ENCODE peak calls at places on chromosomes 4 and X, in seven cellular contexts. L is uterus, X is SK-N-SH, Q is K562, K is ovary, T is astrocyte, C is PC-3. Z is an unnamed sample.

GRCh38 chr4:172892300-172892699 is 276.3 kb upstream of the GALNT7 start:
- DNase-seq in C (peak; percentile 52), K (no peak), Q (peak; percentile 45), L (no peak), X (no peak), T (no peak), Z (peak; percentile 45)

GRCh38 chr4:48944659-48945290 is 38.2 kb upstream of the OCIAD2 start:
- DNase-seq in C (peak; percentile 30), X (peak; percentile 16), T (no peak), L (no peak), Q (peak; percentile 69), K (no peak), Z (peak; percentile 73)

GRCh38 chrX:12065251-12065650 is 73.0 kb upstream of the FRMPD4 start:
- DNase-seq in K (no peak), C (peak; percentile 73), T (peak; percentile 6), X (no peak), L (no peak), Q (peak; percentile 5), Z (peak; percentile 36)

GRCh38 chr4:128006592-128006991 is 41.4 kb downstream of the ABHD18 start:
- DNase-seq in C (no peak), X (no peak), T (peak; percentile 12), L (no peak), Q (no peak), K (no peak), Z (peak; percentile 47)

GRCh38 chrX:37825225-37825842 is 22.0 kb downstream of the DYNLT3 start:
- DNase-seq in C (peak; percentile 61), Q (peak; percentile 51), K (peak; percentile 18), X (peak; percentile 12), T (no peak), L (peak; percentile 13), Z (peak; percentile 23)

GRCh38 chrX:53681661-53682060 is 4.9 kb downstream of the HUWE1 start:
- DNase-seq in C (peak; percentile 19), T (peak; percentile 55), L (no peak), Q (no peak), X (no peak), K (no peak), Z (peak; percentile 65)

GRCh38 chrX:56995271-56995994 is at the start of gene SPIN3:
- DNase-seq in X (peak; percentile 80), C (peak; percentile 86), Q (peak; percentile 85), L (peak; percentile 75), K (peak; percentile 83), T (peak; percentile 61), Z (peak; percentile 55)

GRCh38 chr4:84597450-84597849 is 14.5 kb downstream of the CDS1 start:
- DNase-seq in L (no peak), K (no peak), T (no peak), C (peak; percentile 72), X (no peak), Q (peak; percentile 5), Z (peak; percentile 91)

GRCh38 chr4:41719417-41719816 is 29.1 kb downstream of the PHOX2B start:
- DNase-seq in T (no peak), K (no peak), C (peak; percentile 36), Q (no peak), L (no peak), X (no peak), Z (peak; percentile 70)

GRCh38 chrX:138128025-138128671 is 562.2 kb downstream of the ZIC3 start:
- DNase-seq in X (peak; percentile 28), Q (peak; percentile 34), K (no peak), C (peak; percentile 75), L (no peak), T (peak; percentile 9), Z (peak; percentile 23)

GRCh38 chrX:110692876-110693275 is 102.7 kb downstream of the CHRDL1 start:
- DNase-seq in X (no peak), T (no peak), C (no peak), L (no peak), Q (no peak), K (no peak), Z (no peak)

GRCh38 chrX:54597728-54598127 is 67.7 kb downstream of the GNL3L start:
- DNase-seq in L (no peak), T (no peak), K (no peak), C (no peak), Q (no peak), X (no peak), Z (no peak)

GRCh38 chr4:41212221-41213203 is 1.8 kb downstream of the APBB2 start:
- DNase-seq in X (peak; percentile 55), L (peak; percentile 30), K (no peak), Q (no peak), C (peak; percentile 72), T (peak; percentile 59), Z (peak; percentile 74)

GRCh38 chrX:23742174-23742692 is 843 bp downstream of the ACOT9 start:
- DNase-seq in X (peak; percentile 64), T (peak; percentile 68), C (peak; percentile 64), Q (peak; percentile 16), K (peak; percentile 39), L (peak; percentile 30), Z (peak; percentile 69)

GRCh38 chrX:103828529-103828928 is 3.5 kb downstream of the RAB9B start:
- DNase-seq in L (no peak), C (no peak), X (no peak), K (no peak), T (no peak), Q (no peak), Z (no peak)

GRCh38 chrX:103831342-103831802 is 685 bp downstream of the RAB9B start:
- DNase-seq in X (peak; percentile 16), C (peak; percentile 64), Q (peak; percentile 43), L (no peak), K (no peak), T (no peak), Z (no peak)

GRCh38 chrX:103830848-103831247 is 1.2 kb downstream of the RAB9B start:
- DNase-seq in K (no peak), X (peak; percentile 2), L (no peak), C (no peak), Q (no peak), T (no peak), Z (no peak)

DNA sequence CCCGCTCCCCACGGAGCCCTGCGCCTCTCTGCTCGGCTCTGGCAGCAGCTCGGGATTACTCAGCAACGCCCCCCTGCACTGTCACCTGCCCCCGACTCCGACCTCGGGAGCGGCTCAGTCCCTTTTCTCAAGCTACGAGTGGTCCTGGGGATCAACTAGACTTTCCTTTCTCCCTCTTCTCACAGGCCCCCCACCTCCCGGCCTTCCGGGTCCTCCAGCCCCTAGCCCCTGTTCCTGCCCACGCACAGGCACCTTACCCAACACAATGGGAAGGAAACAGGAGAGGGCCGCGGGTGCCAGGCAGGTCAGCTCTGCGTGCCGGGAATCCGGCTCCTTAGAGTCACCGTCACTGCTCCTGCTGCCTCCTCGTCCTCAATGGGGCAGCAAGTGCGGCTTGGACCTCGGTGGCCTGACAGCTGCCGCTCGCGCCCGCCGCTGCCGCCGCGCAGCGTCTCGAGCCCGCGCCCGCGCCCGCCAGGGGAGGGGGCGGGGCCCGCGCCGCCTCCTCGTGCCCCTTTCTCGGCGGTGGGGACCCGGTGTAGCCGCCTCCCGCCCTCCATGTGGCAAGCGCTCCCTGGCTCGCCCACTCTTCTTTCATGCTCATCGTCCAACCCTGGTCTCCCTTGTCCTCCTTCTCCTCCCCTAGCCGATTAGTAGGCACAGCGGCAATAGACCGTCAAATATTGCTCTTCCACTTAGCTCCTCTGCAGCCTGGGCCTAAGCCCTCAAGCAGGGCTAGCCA is at the start of gene RAB9B:
- DNase-seq in X (peak; percentile 83), C (peak; percentile 22), L (peak; percentile 73), T (peak; percentile 16), K (peak; percentile 79), Q (no peak), Z (peak; percentile 28)
- H3K4me3 ChIP-seq in X (peak within 1 kb of the TSS; percentile 65), C (peak within 1 kb of the TSS; percentile 80), L (peak within 1 kb of the TSS; percentile 68), T (peak within 1 kb of the TSS; percentile 69), K (peak within 1 kb of the TSS; percentile 47), Q (peak within 1 kb of the TSS; percentile 31), Z (peak within 1 kb of the TSS; percentile 41)

GRCh38 chrX:153740631-153741222 is 16.1 kb downstream of the ABCD1 start:
- DNase-seq in K (no peak), C (no peak), T (no peak), L (no peak), X (no peak), Q (no peak), Z (no peak)

GRCh38 chrX:153739754-153740486 is 15.3 kb downstream of the ABCD1 start:
- DNase-seq in X (no peak), T (no peak), L (no peak), K (no peak), Q (no peak), C (no peak), Z (peak; percentile 68)

GRCh38 chrX:153741446-153741845 is 16.8 kb downstream of the ABCD1 start:
- DNase-seq in C (no peak), Q (no peak), K (no peak), L (no peak), T (no peak), X (no peak), Z (no peak)

GRCh38 chrX:153746359-153746758 is 17.7 kb upstream of the PLXNB3 start:
- DNase-seq in T (no peak), X (no peak), C (no peak), L (no peak), Q (no peak), K (no peak), Z (no peak)

GRCh38 chrX:153744210-153745066 is 19.6 kb upstream of the PLXNB3 start:
- DNase-seq in C (peak; percentile 7), T (no peak), L (peak; percentile 45), X (peak; percentile 65), Q (peak; percentile 28), K (no peak), Z (no peak)
- TF ChIP-seq CTCF in C (peak; percentile 40), T (no peak), L (no peak), X (no peak), Q (peak; percentile 53), K (no peak), Z (peak; percentile 15)

GRCh38 chrX:118974908-118975671 is 672 bp downstream of the LONRF3 start:
- DNase-seq in L (peak; percentile 30), K (peak; percentile 42), Q (peak; percentile 67), X (peak; percentile 40), C (peak; percentile 43), T (no peak), Z (no peak)

GRCh38 chrX:118968031-118968430 is 6.4 kb upstream of the LONRF3 start:
- DNase-seq in Q (no peak), K (no peak), C (peak; percentile 76), L (no peak), T (no peak), X (no peak), Z (peak; percentile 40)

GRCh38 chrX:118973389-118974087 is 880 bp upstream of the LONRF3 start:
- DNase-seq in Q (no peak), K (no peak), T (no peak), C (peak; percentile 4), X (peak; percentile 20), L (peak; percentile 33), Z (no peak)

GRCh38 chrX:118974088-118974907 is at the start of gene LONRF3:
- DNase-seq in Q (peak; percentile 60), T (peak; percentile 4), C (peak; percentile 67), K (peak; percentile 74), L (peak; percentile 76), X (peak; percentile 39), Z (peak; percentile 19)

DNA sequence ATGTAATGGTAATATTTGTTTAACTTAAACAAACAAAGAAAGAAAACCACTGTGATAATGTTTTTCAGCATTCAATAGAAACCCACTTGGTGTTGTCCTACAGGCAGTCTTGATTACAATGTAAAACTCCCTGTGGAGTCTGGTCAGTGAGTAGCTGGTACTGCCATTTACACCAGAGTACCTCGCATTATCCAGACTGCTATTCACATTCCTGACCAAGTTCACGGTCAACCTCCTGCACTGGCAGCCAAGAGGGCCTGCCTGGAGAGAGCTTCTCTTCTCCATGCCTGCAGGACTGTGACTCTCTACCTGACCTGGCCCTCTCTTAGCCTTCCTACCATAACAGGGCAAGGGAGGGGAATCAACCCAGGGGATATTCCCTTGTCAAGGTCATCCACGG is 2.9 kb upstream of the LONRF3 start:
- DNase-seq in Q (no peak), T (no peak), K (no peak), C (peak; percentile 14), L (no peak), X (no peak), Z (no peak)
- H3K27me3 ChIP-seq in Q (peaks cover 14% of the 10 kb centered on the region), T (peaks cover 27% of the 10 kb centered on the region), K (no peaks in the 10 kb centered on the region), C (no peaks in the 10 kb centered on the region), L (no peaks in the 10 kb centered on the region), X (peaks cover 77% of the 10 kb centered on the region), Z (peaks cover 12% of the 10 kb centered on the region)

GRCh38 chr4:113957961-113958360 is 21.5 kb downstream of the ARSJ start:
- DNase-seq in Q (no peak), K (no peak), L (no peak), T (no peak), X (no peak), C (no peak), Z (no peak)
- H3K4me3 ChIP-seq in Q (no peak overlapping the region), K (no peak overlapping the region), L (no peak overlapping the region), T (no peak overlapping the region), X (no peak overlapping the region), C (no peak overlapping the region), Z (no peak overlapping the region)

Z was measured in bronchial epithelial cell.